ENCODE peak calls at places on chromosomes 11 and 22, in ten cellular contexts. M is myocyte; H is stimulated activated CD8-positive, alpha-beta memory T cell treated with anti-CD3 and anti-CD28 coated beads, Interleukin-15, amount 100 ng/mL, for 4 hours; S is A549; X is mesothelial cell of epicardium; A is foreskin melanocyte; U is activated CD8-positive, alpha-beta memory T cell treated with anti-CD3 and anti-CD28 coated beads for 1 hour; Q is stimulated activated CD4-positive, alpha-beta T cell treated with anti-CD3 and anti-CD28 coated beads, TNF-alpha, amount 100 ng/mL, for 4 hours; O is PC-9; F is ovary. N is an unnamed sample.

GRCh38 chr11:69912161-69912910 is 93.1 kb upstream of the FGF3 start:
- DNase-seq in Q (no peak), A (no peak), U (no peak), M (no peak), X (peak), F (peak), O (no peak), H (no peak), S (no peak), N (no peak)

GRCh38 chr11:64181506-64182411 is 4.2 kb upstream of the STIP1 start:
- DNase-seq in O (peak), A (peak), S (peak), U (no peak), F (peak), Q (peak), M (peak), H (no peak), X (peak), N (peak)

GRCh38 chr11:60933416-60933815 is 9.2 kb downstream of the TMEM132A start:
- DNase-seq in A (no peak), O (no peak), S (no peak), Q (no peak), H (no peak), M (no peak), X (no peak), U (no peak), F (no peak), N (no peak)

GRCh38 chr11:17145972-17146371 is 61.8 kb downstream of the PIK3C2A start:
- DNase-seq in U (no peak), Q (no peak), F (no peak), A (peak), O (no peak), M (no peak), H (no peak), X (no peak), S (no peak), N (peak)

GRCh38 chr11:124612045-124612444 is 817 bp downstream of the PANX3 start:
- DNase-seq in F (no peak), H (no peak), M (no peak), S (no peak), Q (no peak), A (no peak), O (no peak), X (no peak), U (no peak), N (no peak)

GRCh38 chr11:47393163-47394049 is 15.0 kb upstream of the SLC39A13 start:
- DNase-seq in X (no peak), F (no peak), H (no peak), S (no peak), U (no peak), O (no peak), Q (no peak), A (no peak), M (peak), N (peak)

GRCh38 chr11:129251067-129251466 is 58.9 kb upstream of the ARHGAP32 start:
- DNase-seq in H (no peak), S (no peak), X (no peak), U (no peak), Q (no peak), M (peak), A (no peak), F (no peak), O (no peak), N (peak)

GRCh38 chr22:36027579-36027959 is 1.1 kb downstream of the RBFOX2 start:
- DNase-seq in Q (no peak), U (no peak), A (no peak), S (peak), X (no peak), O (no peak), F (peak), M (no peak), H (no peak), N (peak)

GRCh38 chr11:3046641-3047040 is 10.6 kb downstream of the CARS1 start:
- DNase-seq in Q (no peak), S (no peak), A (no peak), F (no peak), M (peak), O (no peak), X (no peak), H (no peak), U (no peak), N (no peak)

GRCh38 chr11:82927264-82927880 is 25.8 kb downstream of the DDIAS start:
- DNase-seq in O (peak), U (no peak), X (no peak), Q (no peak), S (peak), A (no peak), H (no peak), F (no peak), M (peak), N (peak)

GRCh38 chr11:76166314-76166713 is 40.0 kb downstream of the WNT11 start:
- DNase-seq in F (no peak), X (no peak), S (no peak), U (no peak), O (no peak), H (no peak), Q (no peak), A (no peak), M (peak), N (peak)

GRCh38 chr11:116180806-116181600 is 591.8 kb downstream of the BUD13 start:
- DNase-seq in A (no peak), O (no peak), U (no peak), S (no peak), Q (no peak), H (no peak), F (no peak), M (no peak), X (no peak), N (no peak)

GRCh38 chr22:35307892-35308291 is 8.2 kb downstream of the TOM1 start:
- DNase-seq in M (no peak), X (no peak), A (no peak), F (no peak), U (no peak), Q (no peak), O (no peak), S (no peak), H (no peak), N (no peak)

GRCh38 chr22:45216133-45217003 is 24.3 kb downstream of the KIAA0930 start:
- DNase-seq in X (no peak), F (no peak), M (peak), A (no peak), H (no peak), U (no peak), O (no peak), S (no peak), Q (no peak), N (peak)

GRCh38 chr11:473975-474785 is 24.1 kb downstream of the PTDSS2 start:
- DNase-seq in U (no peak), O (no peak), X (no peak), A (no peak), H (no peak), M (no peak), S (no peak), F (no peak), Q (no peak), N (no peak)